ENCODE peak calls at places on chromosomes 11 and 22, in five cellular contexts. T is esophagus squamous epithelium; F is DMS153; A is choroid plexus epithelial cell; J is activated naive CD4-positive, alpha-beta T cell. C is an unnamed sample.

GRCh38 chr11:114886644-114887259 is 208.4 kb downstream of the NXPE2 start:
- DNase-seq in T (no peak), F (no peak), A (no peak), J (no peak), C (no peak)

GRCh38 chr22:31083923-31084810 is 3.0 kb downstream of the SMTN start:
- DNase-seq in T (no peak), F (no peak), A (no peak), J (no peak), C (no peak)

GRCh38 chr11:61688368-61689163 is 8.4 kb downstream of the DAGLA start:
- DNase-seq in T (no peak), F (no peak), A (no peak), J (no peak), C (no peak)

GRCh38 chr11:86062719-86063118 is 6.2 kb downstream of the PICALM start:
- DNase-seq in T (no peak), F (no peak), A (peak), J (no peak), C (no peak)

GRCh38 chr22:43109921-43110443 is 568 bp upstream of the BIK start:
- DNase-seq in T (no peak), F (no peak), A (no peak), J (peak), C (no peak)

GRCh38 chr11:47242596-47243192 is 5.9 kb downstream of the ACP2 start:
- DNase-seq in T (no peak), F (no peak), A (no peak), J (no peak), C (no peak)

GRCh38 chr11:35458846-35459245 is 39.5 kb upstream of the SLC1A2 start:
- DNase-seq in T (no peak), F (no peak), A (peak), J (no peak), C (no peak)

GRCh38 chr11:118138839-118139420 is 13.7 kb downstream of the SCN4B start:
- DNase-seq in T (no peak), F (no peak), A (no peak), J (no peak), C (no peak)

GRCh38 chr11:2122222-2122906 is 16.8 kb downstream of the IGF2 start:
- DNase-seq in T (no peak), F (no peak), A (peak), J (no peak), C (no peak)

GRCh38 chr22:36227396-36227795 is 11.9 kb downstream of the APOL2 start:
- DNase-seq in T (no peak), F (no peak), A (no peak), J (no peak), C (no peak)

GRCh38 chr22:50612715-50613221 is 12.2 kb downstream of the MAPK8IP2 start:
- DNase-seq in T (no peak), F (peak), A (no peak), J (no peak), C (no peak)

GRCh38 chr11:62124186-62125113 is 639 bp downstream of the INCENP start:
- DNase-seq in T (no peak), F (no peak), A (peak), J (no peak), C (no peak)

GRCh38 chr11:118929496-118930151 is 3.9 kb upstream of the BCL9L start:
- DNase-seq in T (no peak), F (peak), A (peak), J (no peak), C (peak)

GRCh38 chr11:9210224-9210921 is 54.8 kb downstream of the DENND5A start:
- DNase-seq in T (no peak), F (no peak), A (peak), J (no peak), C (no peak)

GRCh38 chr22:31332886-31333285 is 13.3 kb downstream of the PATZ1 start:
- DNase-seq in T (no peak), F (no peak), A (no peak), J (no peak), C (no peak)

GRCh38 chr11:120127236-120127635 is 10.7 kb downstream of the TRIM29 start:
- DNase-seq in T (no peak), F (no peak), A (no peak), J (no peak), C (no peak)

GRCh38 chr11:124113890-124114289 is 1.4 kb upstream of the VWA5A start:
- DNase-seq in T (no peak), F (no peak), A (peak), J (no peak), C (no peak)

GRCh38 chr11:116702772-116703360 is 69.9 kb downstream of the BUD13 start:
- DNase-seq in T (no peak), F (no peak), A (no peak), J (no peak), C (no peak)